ENCODE peak calls at places on chromosome 6, in ten cellular contexts. X, Q, D, R, V, U, W, A, E and H are unnamed samples.

GRCh38 chr6:108609276-108609769 is 48.6 kb downstream of the FOXO3 start:
- DNase-seq in D (no peak), A (no peak), X (no peak), R (no peak), V (no peak), E (no peak), U (no peak), Q (no peak), W (no peak), H (peak)

GRCh38 chr6:105251689-105252088 is 71.9 kb upstream of the POPDC3 start:
- DNase-seq in E (no peak), V (no peak), A (no peak), X (no peak), U (no peak), D (no peak), R (no peak), W (no peak), Q (no peak), H (no peak)

GRCh38 chr6:45539124-45539523 is 161.4 kb upstream of the SUPT3H start:
- DNase-seq in D (no peak), X (no peak), E (no peak), V (no peak), Q (no peak), A (no peak), R (no peak), W (no peak), U (no peak), H (no peak)

GRCh38 chr6:9647599-9647998 is 767.3 kb downstream of the TFAP2A start:
- DNase-seq in X (no peak), V (no peak), D (no peak), E (no peak), Q (no peak), R (no peak), A (no peak), W (no peak), U (no peak), H (no peak)

GRCh38 chr6:119643866-119644265 is 294.3 kb upstream of the MAN1A1 start:
- DNase-seq in X (no peak), D (no peak), R (no peak), U (no peak), V (no peak), A (no peak), E (no peak), Q (no peak), W (no peak), H (no peak)

GRCh38 chr6:165726915-165727314 is 63.9 kb upstream of the PDE10A start:
- DNase-seq in E (no peak), Q (no peak), W (no peak), D (no peak), V (no peak), A (no peak), U (no peak), X (no peak), R (no peak), H (no peak)

GRCh38 chr6:81894286-81894685 is 141.8 kb upstream of the TENT5A start:
- DNase-seq in R (no peak), D (no peak), A (no peak), W (no peak), Q (no peak), V (no peak), E (no peak), X (no peak), U (no peak), H (no peak)

GRCh38 chr6:160137989-160138835 is 16.6 kb downstream of the SLC22A1 start:
- DNase-seq in A (peak), R (peak), V (peak), Q (peak), W (no peak), U (peak), D (peak), E (peak), X (peak), H (peak)

GRCh38 chr6:84967389-84967788 is 203.0 kb upstream of the TBX18 start:
- DNase-seq in E (peak), X (no peak), R (no peak), A (no peak), D (peak), V (no peak), U (no peak), W (no peak), Q (no peak), H (peak)